ENCODE peak calls at places on chromosomes 3 and 15, in nine cellular contexts. Z is neural progenitor cell, W is suprapubic skin, S is prostate gland, P is dorsolateral prefrontal cortex, E is lower lobe of right lung, T is heart left ventricle, F is astrocyte, H is left ventricle myocardium inferior. U is an unnamed sample.

GRCh38 chr15:58562135-58562534 is 130.3 kb downstream of the LIPC start:
- DNase-seq in Z (no peak), W (no peak), S (no peak), P (no peak), E (no peak), T (no peak), F (no peak), H (no peak), U (no peak)

GRCh38 chr3:142863010-142863787 is 25.7 kb downstream of the PCOLCE2 start:
- DNase-seq in Z (peak; percentile 15), W (no peak), S (no peak), P (no peak), E (no peak), T (no peak), F (peak; percentile 56), H (no peak), U (peak; percentile 66)

GRCh38 chr3:34305266-34305665 is 506.8 kb downstream of the PDCD6IP start:
- DNase-seq in Z (no peak), W (no peak), S (no peak), P (no peak), E (no peak), T (no peak), F (no peak), H (no peak), U (peak; percentile 69)

GRCh38 chr3:99006686-99007085 is 105.2 kb upstream of the DCBLD2 start:
- DNase-seq in Z (no peak), W (no peak), S (no peak), P (no peak), E (no peak), T (no peak), F (no peak), H (no peak), U (no peak)

GRCh38 chr3:49713336-49714105 is 6.0 kb downstream of the AMIGO3 start:
- DNase-seq in Z (no peak), W (no peak), S (no peak), P (no peak), E (no peak), T (no peak), F (no peak), H (no peak), U (no peak)

GRCh38 chr3:71104090-71104489 is 479.4 kb downstream of the FOXP1 start:
- DNase-seq in Z (no peak), W (no peak), S (no peak), P (no peak), E (no peak), T (no peak), F (peak; percentile 95), H (no peak), U (peak; percentile 60)

GRCh38 chr3:77411990-77412389 is 372.1 kb downstream of the ROBO2 start:
- DNase-seq in Z (no peak), W (no peak), S (no peak), P (no peak), E (no peak), T (no peak), F (peak; percentile 8), H (no peak), U (no peak)

GRCh38 chr15:66941791-66942190 is 123.6 kb upstream of the SMAD3 start:
- DNase-seq in Z (no peak), W (peak; percentile 33), S (no peak), P (no peak), E (no peak), T (no peak), F (no peak), H (no peak), U (no peak)

GRCh38 chr3:128326051-128326823 is 140.5 kb downstream of the DNAJB8 start:
- DNase-seq in Z (no peak), W (no peak), S (no peak), P (no peak), E (no peak), T (no peak), F (no peak), H (no peak), U (no peak)

GRCh38 chr3:23762214-23763039 is 43.3 kb upstream of the UBE2E1 start:
- DNase-seq in Z (no peak), W (no peak), S (no peak), P (no peak), E (no peak), T (no peak), F (peak; percentile 64), H (no peak), U (no peak)
- H3K4me3 ChIP-seq in Z (no peak overlapping the region), W (peak overlapping the region; percentile 24), S (no peak overlapping the region), P (peak overlapping the region; percentile 62), E (peak overlapping the region; percentile 30), T (peak overlapping the region; percentile 31), F (no peak overlapping the region), H (peak overlapping the region; percentile 51), U (no peak overlapping the region)

GRCh38 chr3:141305436-141305835 is 62.9 kb upstream of the ZBTB38 start:
- DNase-seq in Z (peak; percentile 26), W (no peak), S (no peak), P (no peak), E (no peak), T (no peak), F (no peak), H (no peak), U (no peak)
- TF ChIP-seq CTCF in Z (no peak), W (no peak), S (no peak), P (no peak), E (no peak), T (no peak), F (no peak), H (no peak), U (peak; percentile 32)

GRCh38 chr3:13670292-13670691 is 121.4 kb downstream of the FBLN2 start:
- DNase-seq in Z (no peak), W (no peak), S (no peak), P (no peak), E (no peak), T (no peak), F (no peak), H (no peak), U (no peak)
- H3K27me3 ChIP-seq in Z (no peaks in the 10 kb centered on the region), W (peaks cover 81% of the 10 kb centered on the region), S (peaks cover 11% of the 10 kb centered on the region), P (no peaks in the 10 kb centered on the region), E (peaks cover 26% of the 10 kb centered on the region), T (peaks cover 13% of the 10 kb centered on the region), F (peaks cover 10% of the 10 kb centered on the region), H (peaks cover 95% of the 10 kb centered on the region), U (no peaks in the 10 kb centered on the region)

DNA sequence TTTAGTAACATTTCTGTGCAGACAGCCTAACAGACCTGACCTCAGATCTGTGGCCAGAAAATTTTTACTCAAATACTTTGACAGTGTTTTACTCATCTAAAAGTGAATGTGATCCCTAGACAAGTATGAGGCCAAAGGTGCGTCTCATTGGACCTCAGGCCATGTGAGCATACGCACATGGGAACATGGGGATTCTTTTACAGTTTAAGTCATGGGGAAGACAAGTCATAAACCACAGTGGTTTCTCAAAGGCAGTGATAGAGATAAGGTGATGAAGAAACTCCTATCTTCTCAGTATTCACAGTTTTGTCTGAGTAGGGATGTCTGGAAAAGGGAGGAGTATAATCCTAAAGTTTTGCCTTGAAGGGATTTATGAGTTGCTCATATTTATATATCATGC is 173.8 kb downstream of the FNDC3B start:
- DNase-seq in Z (no peak), W (no peak), S (no peak), P (no peak), E (no peak), T (no peak), F (peak; percentile 90), H (no peak), U (peak; percentile 71)
- H3K4me3 ChIP-seq in Z (no peak overlapping the region), W (no peak overlapping the region), S (no peak overlapping the region), P (no peak overlapping the region), E (no peak overlapping the region), T (no peak overlapping the region), F (no peak overlapping the region), H (no peak overlapping the region), U (no peak overlapping the region)

GRCh38 chr3:52268036-52268435 is 10.4 kb downstream of the WDR82 start:
- DNase-seq in Z (no peak), W (no peak), S (no peak), P (no peak), E (no peak), T (no peak), F (no peak), H (no peak), U (peak; percentile 59)

GRCh38 chr3:52270252-52270754 is 8.1 kb downstream of the WDR82 start:
- DNase-seq in Z (no peak), W (no peak), S (no peak), P (no peak), E (peak; percentile 60), T (no peak), F (no peak), H (no peak), U (no peak)

GRCh38 chr3:52262447-52262846 is 16.0 kb downstream of the WDR82 start:
- DNase-seq in Z (no peak), W (no peak), S (no peak), P (no peak), E (no peak), T (no peak), F (no peak), H (no peak), U (no peak)

GRCh38 chr3:52259448-52259847 is 13.9 kb downstream of the PPM1M start:
- DNase-seq in Z (no peak), W (no peak), S (no peak), P (no peak), E (no peak), T (no peak), F (no peak), H (no peak), U (no peak)

DNA sequence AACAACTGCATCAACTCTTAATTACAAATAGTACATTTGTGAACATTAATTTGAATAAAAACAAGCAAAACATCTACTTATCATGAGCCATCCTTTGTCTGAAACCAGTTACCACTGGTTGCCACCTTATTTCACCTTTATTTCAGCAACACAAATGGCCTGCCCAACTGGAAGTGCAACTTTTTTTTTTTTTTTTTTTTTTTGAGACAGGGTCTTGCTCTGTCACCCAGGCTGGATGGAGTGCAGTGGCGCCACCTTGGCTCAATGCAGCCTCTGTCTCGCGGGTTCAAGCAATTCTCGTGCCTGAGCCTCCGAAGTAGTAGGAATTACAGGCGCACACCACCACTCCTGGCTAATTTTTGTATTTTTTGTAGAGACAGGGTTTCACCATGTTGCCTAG is 13.1 kb downstream of the WDR82 start:
- DNase-seq in Z (no peak), W (no peak), S (no peak), P (no peak), E (no peak), T (no peak), F (no peak), H (no peak), U (peak; percentile 23)
- TF ChIP-seq CTCF in Z (no peak), W (no peak), S (no peak), P (no peak), E (no peak), T (no peak), F (no peak), H (no peak), U (peak; percentile 12)

DNA sequence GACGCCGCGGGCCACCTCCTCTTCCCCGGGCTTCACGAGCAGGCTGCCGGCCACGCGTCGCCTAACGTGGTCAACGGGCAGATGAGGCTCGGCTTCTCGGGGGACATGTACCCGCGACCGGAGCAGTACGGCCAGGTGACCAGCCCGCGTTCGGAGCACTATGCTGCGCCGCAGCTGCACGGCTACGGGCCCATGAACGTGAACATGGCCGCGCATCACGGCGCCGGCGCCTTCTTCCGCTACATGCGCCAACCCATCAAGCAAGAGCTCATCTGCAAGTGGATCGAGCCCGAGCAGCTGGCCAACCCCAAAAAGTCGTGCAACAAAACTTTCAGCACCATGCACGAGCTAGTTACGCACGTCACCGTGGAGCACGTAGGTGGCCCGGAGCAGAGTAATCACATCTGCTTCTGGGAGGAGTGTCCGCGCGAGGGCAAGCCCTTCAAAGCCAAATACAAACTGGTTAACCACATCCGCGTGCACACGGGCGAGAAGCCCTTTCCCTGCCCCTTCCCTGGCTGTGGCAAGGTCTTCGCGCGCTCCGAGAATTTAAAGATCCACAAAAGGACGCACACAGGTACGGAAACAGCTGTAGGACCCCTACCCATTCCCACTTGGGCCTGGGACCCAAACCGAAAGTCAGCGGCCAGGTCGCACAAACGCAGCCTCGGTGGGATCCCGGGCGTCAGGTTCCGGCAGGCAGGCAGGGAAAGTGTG is 1.5 kb downstream of the ZIC1 start:
- DNase-seq in Z (peak; percentile 34), W (no peak), S (no peak), P (no peak), E (no peak), T (no peak), F (peak; percentile 61), H (no peak), U (no peak)
- H3K27me3 ChIP-seq in Z (peaks cover 100% of the 10 kb centered on the region), W (peaks cover 100% of the 10 kb centered on the region), S (peaks cover 75% of the 10 kb centered on the region), P (peaks cover 76% of the 10 kb centered on the region), E (peaks cover 99% of the 10 kb centered on the region), T (peaks cover 100% of the 10 kb centered on the region), F (peaks cover 64% of the 10 kb centered on the region), H (peaks cover 100% of the 10 kb centered on the region), U (peaks cover 72% of the 10 kb centered on the region)